ENCODE peak calls at places on chromosomes 2 and 18, in ten cellular contexts. R is spleen, C is GM12878, E is transverse colon, Z is stomach, P is breast epithelium, I is HepG2, F is H1, Y is prostate gland, K is endothelial cell of umbilical vein. T is an unnamed sample.

GRCh38 chr2:120797421-120798289 is 62.0 kb downstream of the GLI2 start:
- DNase-seq in E (no peak), K (no peak), Z (no peak), R (no peak), I (no peak), P (no peak), F (no peak), Y (no peak), C (no peak), T (peak; percentile 87)

GRCh38 chr2:169301596-169302330 is 60.6 kb downstream of the LRP2 start:
- DNase-seq in I (no peak), Z (no peak), E (no peak), R (no peak), F (no peak), C (no peak), Y (no peak), P (no peak), K (no peak), T (no peak)

GRCh38 chr2:235300368-235301201 is 193.3 kb upstream of the AGAP1 start:
- DNase-seq in E (no peak), R (no peak), Y (no peak), P (peak; percentile 65), Z (no peak), K (peak; percentile 61), I (no peak), F (no peak), C (no peak), T (no peak)

GRCh38 chr2:53575606-53576360 is 191.8 kb upstream of the CHAC2 start:
- DNase-seq in K (no peak), E (no peak), R (no peak), Y (no peak), I (no peak), Z (no peak), F (no peak), C (no peak), P (no peak), T (no peak)

GRCh38 chr2:46749042-46749461 is 166.6 kb downstream of the MCFD2 start:
- DNase-seq in Y (no peak), R (no peak), P (no peak), K (peak; percentile 64), C (no peak), Z (no peak), E (no peak), I (peak; percentile 73), F (no peak), T (no peak)

GRCh38 chr18:34330308-34330707 is 105.6 kb upstream of the NOL4 start:
- DNase-seq in F (no peak), R (no peak), C (no peak), E (no peak), K (no peak), I (no peak), Z (no peak), P (no peak), Y (no peak), T (no peak)

GRCh38 chr2:23520256-23520655 is 135.3 kb downstream of the KLHL29 start:
- DNase-seq in Y (no peak), P (no peak), F (no peak), K (no peak), C (no peak), Z (no peak), I (peak; percentile 90), R (no peak), E (no peak), T (no peak)

GRCh38 chr18:40414155-40414754 is 1540.8 kb upstream of the PIK3C3 start:
- DNase-seq in I (no peak), K (no peak), Z (no peak), R (no peak), P (no peak), Y (no peak), C (no peak), E (no peak), F (no peak), T (no peak)

GRCh38 chr2:60423066-60423465 is 130.4 kb downstream of the BCL11A start:
- DNase-seq in F (no peak), K (no peak), E (no peak), Y (no peak), Z (no peak), P (no peak), R (no peak), I (no peak), C (no peak), T (no peak)

GRCh38 chr2:216633616-216634316 is 546 bp downstream of the IGFBP2 start:
- DNase-seq in R (no peak), E (peak; percentile 21), C (no peak), K (peak; percentile 55), Y (no peak), I (no peak), P (no peak), Z (peak; percentile 48), F (peak; percentile 73), T (no peak)

GRCh38 chr2:83944174-83944573 is 514.9 kb downstream of the SUCLG1 start:
- DNase-seq in E (no peak), I (no peak), Y (no peak), R (no peak), F (no peak), P (no peak), C (no peak), K (no peak), Z (no peak), T (no peak)

GRCh38 chr2:134869941-134870736 is 31.7 kb downstream of the ACMSD start:
- DNase-seq in K (no peak), E (no peak), P (no peak), C (no peak), R (no peak), F (no peak), Z (no peak), Y (no peak), I (no peak), T (no peak)

DNA sequence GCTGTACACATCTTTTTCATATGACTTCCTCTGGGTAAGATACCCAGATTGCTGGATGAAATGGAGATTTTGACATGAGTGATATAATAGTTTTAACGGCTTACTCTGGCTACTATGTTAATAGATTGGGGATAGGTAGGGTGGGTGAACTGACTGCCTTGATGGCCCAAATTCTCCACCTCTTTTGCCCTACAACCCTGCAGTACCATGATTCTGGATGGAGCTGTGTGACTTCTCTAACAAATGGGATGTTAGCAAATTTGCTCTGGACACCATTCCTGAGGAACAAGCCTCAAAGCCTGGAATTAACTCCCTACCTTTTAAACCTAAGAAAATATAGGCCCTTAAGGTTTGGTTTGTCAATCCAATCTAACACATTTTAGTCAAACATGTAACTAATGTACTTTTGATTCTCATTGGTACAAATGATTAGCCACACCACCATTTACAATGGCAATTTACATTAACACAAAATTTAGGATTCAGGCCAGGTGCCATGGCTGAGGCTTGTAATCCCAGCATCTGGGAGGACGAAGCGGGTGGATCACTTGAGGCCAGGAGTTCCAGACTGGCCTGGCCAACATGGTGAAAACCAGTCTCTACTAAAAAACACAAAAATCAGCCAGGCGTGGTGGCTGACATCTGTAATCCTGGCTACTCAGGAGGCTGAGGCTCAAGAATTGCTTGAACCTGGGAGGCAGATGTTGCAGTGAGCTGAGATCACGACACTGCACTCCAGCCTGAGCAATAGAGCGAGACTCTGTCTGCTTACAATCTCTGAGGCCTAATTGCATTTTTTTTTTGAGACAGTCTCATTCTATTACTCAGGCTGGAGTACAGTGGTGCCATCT is 12.8 kb downstream of the CLK1 start:
- DNase-seq in C (no peak), K (no peak), Y (no peak), E (no peak), F (no peak), Z (no peak), P (no peak), R (no peak), I (no peak), T (no peak)
- TF ChIP-seq POLR2AphosphoS5 in C (peak; percentile 71), K (no peak), Y (no peak), E (no peak), F (no peak), Z (no peak), P (no peak), R (peak; percentile 58), I (no peak), T (no peak)

DNA sequence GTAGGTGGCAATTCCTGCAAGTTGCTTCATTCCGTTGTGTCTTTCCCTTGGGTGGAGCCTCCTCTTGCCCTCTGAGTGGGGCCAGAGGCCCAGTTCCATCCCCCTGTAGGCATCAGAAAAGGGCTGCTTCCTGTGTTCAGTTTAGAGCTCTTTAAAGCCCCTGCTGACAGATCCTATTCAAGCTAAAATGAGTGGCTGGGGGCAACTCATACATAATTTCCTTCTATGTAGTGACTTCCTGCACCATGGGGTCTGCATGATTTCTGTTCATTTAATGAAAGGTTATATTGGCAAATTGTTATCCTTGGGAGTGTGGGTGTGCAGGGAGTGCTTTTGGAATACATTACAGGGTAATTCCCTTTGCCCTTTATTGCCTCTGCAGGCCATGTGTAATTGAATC is 52.5 kb downstream of the GPR39 start:
- DNase-seq in P (no peak), E (no peak), C (no peak), Y (no peak), F (no peak), I (no peak), K (no peak), R (no peak), Z (no peak), T (no peak)
- H3K9me3 ChIP-seq in P (peaks cover 28% of the 10 kb centered on the region), E (peaks cover 37% of the 10 kb centered on the region), C (no peaks in the 10 kb centered on the region), Y (no peaks in the 10 kb centered on the region), F (peaks cover 37% of the 10 kb centered on the region), I (peaks cover 96% of the 10 kb centered on the region), K (peaks cover 6% of the 10 kb centered on the region), R (peaks cover 63% of the 10 kb centered on the region), Z (peaks cover 61% of the 10 kb centered on the region), T (no peaks in the 10 kb centered on the region)

GRCh38 chr2:218396688-218397501 is 2.8 kb upstream of the CTDSP1 start:
- DNase-seq in C (no peak), Y (peak; percentile 71), R (peak; percentile 95), K (peak; percentile 62), P (peak; percentile 75), Z (peak; percentile 78), E (peak; percentile 85), F (peak; percentile 76), I (peak; percentile 62), T (peak; percentile 92)

GRCh38 chr2:218395826-218396687 is 3.6 kb upstream of the CTDSP1 start:
- DNase-seq in I (peak; percentile 94), E (peak; percentile 95), F (peak; percentile 96), K (peak; percentile 95), P (peak; percentile 90), Y (peak; percentile 92), C (peak; percentile 84), R (peak; percentile 99), Z (peak; percentile 95), T (peak; percentile 98)

GRCh38 chr2:218398437-218399390 is 954 bp upstream of the CTDSP1 start:
- DNase-seq in K (peak; percentile 54), F (peak; percentile 69), Z (peak; percentile 88), I (peak; percentile 68), P (peak; percentile 80), C (no peak), Y (peak; percentile 75), R (peak; percentile 96), E (peak; percentile 87), T (peak; percentile 94)

GRCh38 chr2:218399391-218400166 is at the start of gene CTDSP1:
- DNase-seq in I (peak; percentile 94), P (peak; percentile 95), Y (peak; percentile 97), E (peak; percentile 98), R (peak; percentile 99), C (peak; percentile 73), K (peak; percentile 97), F (peak; percentile 97), Z (peak; percentile 99), T (peak; percentile 99)

GRCh38 chr2:218397502-218398436 is 1.9 kb upstream of the CTDSP1 start:
- DNase-seq in E (peak; percentile 82), R (peak; percentile 91), Z (peak; percentile 85), P (no peak), K (peak; percentile 57), F (peak; percentile 67), Y (peak; percentile 60), I (peak; percentile 90), C (peak; percentile 46), T (peak; percentile 90)
- TF ChIP-seq POLR2A in E (peak; percentile 76), R (peak; percentile 32), Z (peak; percentile 42), P (peak; percentile 40), K (peak; percentile 40), F (no peak), Y (no peak), I (peak; percentile 66), C (peak; percentile 51), T (peak; percentile 14)

GRCh38 chr18:55018602-55019001 is 59.3 kb upstream of the CCDC68 start:
- DNase-seq in E (no peak), Y (no peak), P (no peak), C (no peak), F (no peak), R (no peak), K (peak; percentile 38), Z (no peak), I (no peak), T (no peak)
- TF ChIP-seq POLR2AphosphoS5 in E (no peak), Y (no peak), P (no peak), C (no peak), F (no peak), R (no peak), K (no peak), Z (no peak), I (no peak), T (no peak)